ENCODE peak calls at places on chromosomes 5 and 9, in six cellular contexts. One of them, this sample, is unnamed. For H3K9me3, H3K36me3 and H3K27me3, the result is how much of the 10 kb centered on the place peaks cover.

GRCh38 chr5:6713274-6714181 is at the start of gene TENT4A:
- DNase-seq in tibial artery: peak
- DNase-seq in endodermal cell: no peak
- DNase-seq in left ventricle myocardium inferior: peak
- DNase-seq in A673: no peak
- DNase-seq in ascending aorta: peak
- DNase-seq in this sample: no peak

GRCh38 chr5:1817261-1818043 is 16.2 kb downstream of the NDUFS6 start:
- DNase-seq in A673: no peak
- DNase-seq in ascending aorta: no peak
- DNase-seq in tibial artery: peak
- DNase-seq in endodermal cell: no peak
- DNase-seq in left ventricle myocardium inferior: no peak
- DNase-seq in this sample: no peak

GRCh38 chr5:150486402-150487198 is 21.3 kb upstream of the NDST1 start:
- DNase-seq in A673: peak
- DNase-seq in tibial artery: peak
- DNase-seq in endodermal cell: peak
- DNase-seq in ascending aorta: peak
- DNase-seq in left ventricle myocardium inferior: peak
- DNase-seq in this sample: peak

GRCh38 chr9:4299006-4299795 is 667 bp downstream of the GLIS3 start:
- DNase-seq in ascending aorta: peak
- DNase-seq in A673: peak
- DNase-seq in endodermal cell: peak
- DNase-seq in tibial artery: peak
- DNase-seq in left ventricle myocardium inferior: peak
- DNase-seq in this sample: peak

GRCh38 chr9:113653746-113654604 is 190.4 kb downstream of the RGS3 start:
- DNase-seq in A673: no peak
- DNase-seq in tibial artery: no peak
- DNase-seq in ascending aorta: peak
- DNase-seq in left ventricle myocardium inferior: no peak
- DNase-seq in endodermal cell: peak
- DNase-seq in this sample: no peak

GRCh38 chr5:156295434-156295833 is 31.5 kb upstream of the SGCD start:
- DNase-seq in left ventricle myocardium inferior: no peak
- DNase-seq in ascending aorta: no peak
- DNase-seq in A673: no peak
- DNase-seq in tibial artery: no peak
- DNase-seq in endodermal cell: no peak
- DNase-seq in this sample: no peak

GRCh38 chr9:78903581-78903980 is 606.7 kb downstream of the PSAT1 start:
- DNase-seq in endodermal cell: no peak
- DNase-seq in A673: no peak
- DNase-seq in left ventricle myocardium inferior: no peak
- DNase-seq in ascending aorta: no peak
- DNase-seq in tibial artery: no peak
- DNase-seq in this sample: no peak

GRCh38 chr5:95881833-95882232 is 59.3 kb upstream of the GLRX start:
- DNase-seq in tibial artery: no peak
- DNase-seq in ascending aorta: no peak
- DNase-seq in endodermal cell: no peak
- DNase-seq in A673: no peak
- DNase-seq in left ventricle myocardium inferior: no peak
- DNase-seq in this sample: no peak

GRCh38 chr5:119470851-119471451 is 18.7 kb downstream of the HSD17B4 start:
- DNase-seq in A673: peak
- DNase-seq in ascending aorta: no peak
- DNase-seq in tibial artery: no peak
- DNase-seq in endodermal cell: no peak
- DNase-seq in left ventricle myocardium inferior: no peak
- DNase-seq in this sample: peak

GRCh38 chr5:115184780-115185179 is 15.1 kb upstream of the TRIM36 start:
- DNase-seq in endodermal cell: no peak
- DNase-seq in A673: no peak
- DNase-seq in tibial artery: no peak
- DNase-seq in ascending aorta: no peak
- DNase-seq in left ventricle myocardium inferior: no peak
- DNase-seq in this sample: no peak

GRCh38 chr5:16726538-16726946 is 109.7 kb upstream of the RETREG1 start:
- DNase-seq in endodermal cell: no peak
- DNase-seq in tibial artery: no peak
- DNase-seq in A673: peak
- DNase-seq in left ventricle myocardium inferior: no peak
- DNase-seq in ascending aorta: no peak
- DNase-seq in this sample: peak

GRCh38 chr9:36154213-36154952 is 14.8 kb upstream of the CCIN start:
- DNase-seq in A673: peak
- DNase-seq in tibial artery: no peak
- DNase-seq in left ventricle myocardium inferior: no peak
- DNase-seq in ascending aorta: no peak
- DNase-seq in endodermal cell: peak
- DNase-seq in this sample: no peak

GRCh38 chr9:113274474-113275146 is 762 bp downstream of the CDC26 start:
- DNase-seq in A673: peak
- DNase-seq in left ventricle myocardium inferior: no peak
- DNase-seq in endodermal cell: no peak
- DNase-seq in ascending aorta: no peak
- DNase-seq in tibial artery: no peak
- DNase-seq in this sample: peak

GRCh38 chr9:33109850-33110595 is 33.5 kb upstream of the SMU1 start:
- DNase-seq in A673: no peak
- DNase-seq in endodermal cell: peak
- DNase-seq in ascending aorta: no peak
- DNase-seq in left ventricle myocardium inferior: no peak
- DNase-seq in tibial artery: no peak
- DNase-seq in this sample: no peak

GRCh38 chr5:107786424-107786823 is 115.7 kb upstream of the EFNA5 start:
- DNase-seq in endodermal cell: no peak
- DNase-seq in ascending aorta: no peak
- DNase-seq in tibial artery: no peak
- DNase-seq in A673: no peak
- DNase-seq in left ventricle myocardium inferior: no peak
- DNase-seq in this sample: no peak

GRCh38 chr5:89698028-89698427 is 711.5 kb downstream of the CETN3 start:
- DNase-seq in left ventricle myocardium inferior: no peak
- DNase-seq in tibial artery: no peak
- DNase-seq in A673: no peak
- DNase-seq in ascending aorta: no peak
- DNase-seq in endodermal cell: no peak
- DNase-seq in this sample: no peak

GRCh38 chr9:99180199-99180598 is 41.5 kb downstream of the ALG2 start:
- DNase-seq in A673: no peak
- DNase-seq in endodermal cell: no peak
- DNase-seq in tibial artery: no peak
- DNase-seq in ascending aorta: no peak
- DNase-seq in left ventricle myocardium inferior: no peak
- DNase-seq in this sample: no peak

GRCh38 chr5:136769900-136770684 is 404.7 kb upstream of the TRPC7 start:
- DNase-seq in left ventricle myocardium inferior: peak
- DNase-seq in tibial artery: peak
- DNase-seq in A673: peak
- DNase-seq in ascending aorta: peak
- DNase-seq in endodermal cell: peak
- DNase-seq in this sample: peak

GRCh38 chr5:127236254-127236653 is 54.3 kb upstream of the MEGF10 start:
- DNase-seq in ascending aorta: no peak
- DNase-seq in left ventricle myocardium inferior: no peak
- DNase-seq in endodermal cell: no peak
- DNase-seq in tibial artery: no peak
- DNase-seq in A673: no peak
- DNase-seq in this sample: no peak

GRCh38 chr5:178984145-178985072 is 10.7 kb downstream of the GRM6 start:
- DNase-seq in tibial artery: no peak
- DNase-seq in left ventricle myocardium inferior: no peak
- DNase-seq in endodermal cell: no peak
- DNase-seq in ascending aorta: no peak
- DNase-seq in A673: no peak
- DNase-seq in this sample: no peak

GRCh38 chr5:178981381-178981780 is 13.7 kb downstream of the GRM6 start:
- DNase-seq in A673: no peak
- DNase-seq in endodermal cell: no peak
- DNase-seq in left ventricle myocardium inferior: no peak
- DNase-seq in tibial artery: no peak
- DNase-seq in ascending aorta: no peak
- DNase-seq in this sample: no peak

GRCh38 chr5:178983728-178984127 is 11.4 kb downstream of the GRM6 start:
- DNase-seq in A673: no peak
- DNase-seq in tibial artery: no peak
- DNase-seq in endodermal cell: no peak
- DNase-seq in ascending aorta: no peak
- DNase-seq in left ventricle myocardium inferior: no peak
- DNase-seq in this sample: no peak

GRCh38 chr5:178986326-178986960 is 8.7 kb downstream of the GRM6 start:
- DNase-seq in A673: no peak
- DNase-seq in tibial artery: no peak
- DNase-seq in left ventricle myocardium inferior: no peak
- DNase-seq in ascending aorta: no peak
- DNase-seq in endodermal cell: no peak
- DNase-seq in this sample: no peak

DNA sequence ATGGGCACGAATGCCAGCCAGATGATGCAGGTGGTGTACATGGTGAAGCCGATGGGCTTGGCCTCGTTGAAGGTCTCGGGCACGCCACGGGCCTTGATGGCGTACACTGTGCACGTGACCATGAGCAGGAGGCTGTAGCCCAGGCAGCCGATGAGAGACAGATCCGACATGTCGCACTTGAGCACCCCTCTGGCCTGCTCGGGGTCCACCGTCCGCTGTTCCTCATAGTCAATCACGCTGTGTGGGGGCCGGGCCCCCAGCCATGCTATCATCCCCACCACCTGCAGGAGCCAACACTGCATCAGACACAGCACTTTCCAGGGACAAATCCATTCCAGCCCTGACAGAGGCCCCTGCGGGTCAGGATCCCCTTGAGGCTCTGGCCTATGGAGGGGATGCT is 12.2 kb downstream of the GRM6 start:
- DNase-seq in endodermal cell: no peak
- DNase-seq in ascending aorta: no peak
- DNase-seq in tibial artery: no peak
- DNase-seq in left ventricle myocardium inferior: no peak
- DNase-seq in A673: no peak
- DNase-seq in this sample: no peak
- H3K9me3 ChIP-seq in endodermal cell: under half
- H3K9me3 ChIP-seq in ascending aorta: half or more
- H3K9me3 ChIP-seq in tibial artery: half or more
- H3K9me3 ChIP-seq in left ventricle myocardium inferior: half or more
- H3K9me3 ChIP-seq in A673: under half
- H3K9me3 ChIP-seq in this sample: under half

GRCh38 chr9:84600739-84601138 is 68.8 kb upstream of the NTRK2 start:
- DNase-seq in endodermal cell: no peak
- DNase-seq in ascending aorta: no peak
- DNase-seq in left ventricle myocardium inferior: no peak
- DNase-seq in tibial artery: no peak
- DNase-seq in A673: no peak
- DNase-seq in this sample: no peak
- H3K36me3 ChIP-seq in endodermal cell: under half
- H3K36me3 ChIP-seq in ascending aorta: under half
- H3K36me3 ChIP-seq in left ventricle myocardium inferior: under half
- H3K36me3 ChIP-seq in tibial artery: under half
- H3K36me3 ChIP-seq in A673: under half
- H3K36me3 ChIP-seq in this sample: under half

GRCh38 chr5:141484499-141485304 is at the start of gene PCDHGC4:
- DNase-seq in tibial artery: no peak
- DNase-seq in A673: no peak
- DNase-seq in endodermal cell: peak
- DNase-seq in ascending aorta: no peak
- DNase-seq in left ventricle myocardium inferior: no peak
- DNase-seq in this sample: no peak
- H3K27me3 ChIP-seq in tibial artery: under half
- H3K27me3 ChIP-seq in A673: under half
- H3K27me3 ChIP-seq in endodermal cell: under half
- H3K27me3 ChIP-seq in ascending aorta: under half
- H3K27me3 ChIP-seq in left ventricle myocardium inferior: under half
- H3K27me3 ChIP-seq in this sample: under half

DNA sequence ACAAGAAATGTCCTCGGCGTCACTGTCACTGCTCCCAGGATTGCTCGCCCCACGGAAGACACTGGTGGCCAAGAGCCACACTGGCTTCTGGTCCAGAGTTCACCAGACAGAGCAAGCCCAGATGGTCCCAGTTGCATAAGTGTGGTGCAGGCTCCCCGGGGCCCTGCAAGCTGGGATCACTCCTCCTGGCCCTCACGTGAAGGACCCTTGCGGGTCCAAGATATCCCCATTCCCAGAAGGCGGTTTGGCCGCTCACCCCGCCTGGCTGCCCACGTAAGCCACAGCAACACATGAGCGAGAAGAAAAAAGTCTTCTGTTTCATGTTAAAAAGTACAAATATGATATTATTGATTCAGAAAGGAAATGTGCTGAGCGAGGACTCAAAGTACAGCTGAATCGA is 427.4 kb downstream of the IRX1 start:
- DNase-seq in tibial artery: no peak
- DNase-seq in endodermal cell: no peak
- DNase-seq in A673: no peak
- DNase-seq in ascending aorta: no peak
- DNase-seq in left ventricle myocardium inferior: peak
- DNase-seq in this sample: no peak
- H3K9me3 ChIP-seq in tibial artery: under half
- H3K9me3 ChIP-seq in endodermal cell: under half
- H3K9me3 ChIP-seq in A673: under half
- H3K9me3 ChIP-seq in ascending aorta: under half
- H3K9me3 ChIP-seq in left ventricle myocardium inferior: under half
- H3K9me3 ChIP-seq in this sample: under half

GRCh38 chr9:123089790-123090189 is 56.3 kb downstream of the GPR21 start:
- DNase-seq in A673: no peak
- DNase-seq in endodermal cell: no peak
- DNase-seq in ascending aorta: no peak
- DNase-seq in left ventricle myocardium inferior: no peak
- DNase-seq in tibial artery: no peak
- DNase-seq in this sample: no peak
- H3K36me3 ChIP-seq in A673: under half
- H3K36me3 ChIP-seq in endodermal cell: half or more
- H3K36me3 ChIP-seq in ascending aorta: half or more
- H3K36me3 ChIP-seq in left ventricle myocardium inferior: half or more
- H3K36me3 ChIP-seq in tibial artery: half or more
- H3K36me3 ChIP-seq in this sample: half or more

GRCh38 chr5:175874462-175875139 is 3.2 kb downstream of the CPLX2 start:
- DNase-seq in tibial artery: no peak
- DNase-seq in A673: no peak
- DNase-seq in ascending aorta: no peak
- DNase-seq in endodermal cell: no peak
- DNase-seq in left ventricle myocardium inferior: no peak
- DNase-seq in this sample: no peak
- H3K27me3 ChIP-seq in tibial artery: under half
- H3K27me3 ChIP-seq in A673: half or more
- H3K27me3 ChIP-seq in ascending aorta: under half
- H3K27me3 ChIP-seq in endodermal cell: half or more
- H3K27me3 ChIP-seq in left ventricle myocardium inferior: half or more
- H3K27me3 ChIP-seq in this sample: under half